ENCODE peak calls at places on chromosomes 7 and 10, in seven cellular contexts. One of them, this sample, is unnamed.

GRCh38 chr7:5854738-5855137 is 25.9 kb upstream of the OCM start:
- DNase-seq in bronchial epithelial cell: no peak
- DNase-seq in NB4: peak
- DNase-seq in HCT116: no peak
- DNase-seq in BE2C: no peak
- DNase-seq in cardiac muscle cell: no peak
- DNase-seq in uterus: no peak
- DNase-seq in this sample: no peak

GRCh38 chr10:61957806-61958205 is 56.3 kb downstream of the ARID5B start:
- DNase-seq in BE2C: no peak
- DNase-seq in uterus: no peak
- DNase-seq in bronchial epithelial cell: no peak
- DNase-seq in HCT116: no peak
- DNase-seq in NB4: no peak
- DNase-seq in cardiac muscle cell: no peak
- DNase-seq in this sample: no peak

GRCh38 chr10:78442836-78443550 is 409.3 kb downstream of the RPS24 start:
- DNase-seq in BE2C: peak
- DNase-seq in bronchial epithelial cell: no peak
- DNase-seq in HCT116: no peak
- DNase-seq in NB4: no peak
- DNase-seq in uterus: no peak
- DNase-seq in cardiac muscle cell: no peak
- DNase-seq in this sample: no peak

GRCh38 chr7:40437498-40437897 is 302.7 kb downstream of the SUGCT start:
- DNase-seq in uterus: no peak
- DNase-seq in cardiac muscle cell: no peak
- DNase-seq in bronchial epithelial cell: peak
- DNase-seq in NB4: no peak
- DNase-seq in HCT116: peak
- DNase-seq in BE2C: no peak
- DNase-seq in this sample: no peak

GRCh38 chr7:132685301-132685700 is 109.0 kb upstream of the PLXNA4 start:
- DNase-seq in bronchial epithelial cell: no peak
- DNase-seq in HCT116: no peak
- DNase-seq in NB4: no peak
- DNase-seq in BE2C: peak
- DNase-seq in uterus: no peak
- DNase-seq in cardiac muscle cell: no peak
- DNase-seq in this sample: no peak

GRCh38 chr7:125465527-125465926 is 535.9 kb upstream of the POT1 start:
- DNase-seq in cardiac muscle cell: no peak
- DNase-seq in BE2C: no peak
- DNase-seq in uterus: no peak
- DNase-seq in HCT116: no peak
- DNase-seq in NB4: no peak
- DNase-seq in bronchial epithelial cell: no peak
- DNase-seq in this sample: no peak

GRCh38 chr10:26837139-26837538 is 23.6 kb downstream of the ABI1 start:
- DNase-seq in BE2C: no peak
- DNase-seq in bronchial epithelial cell: no peak
- DNase-seq in cardiac muscle cell: no peak
- DNase-seq in uterus: no peak
- DNase-seq in NB4: peak
- DNase-seq in HCT116: no peak
- DNase-seq in this sample: no peak

GRCh38 chr10:6530211-6530840 is 49.8 kb downstream of the PRKCQ start:
- DNase-seq in cardiac muscle cell: no peak
- DNase-seq in uterus: peak
- DNase-seq in BE2C: no peak
- DNase-seq in HCT116: no peak
- DNase-seq in NB4: no peak
- DNase-seq in bronchial epithelial cell: no peak
- DNase-seq in this sample: no peak

GRCh38 chr10:102473445-102474331 is 22.3 kb upstream of the C10orf95 start:
- DNase-seq in BE2C: no peak
- DNase-seq in bronchial epithelial cell: no peak
- DNase-seq in NB4: no peak
- DNase-seq in HCT116: no peak
- DNase-seq in uterus: no peak
- DNase-seq in cardiac muscle cell: no peak
- DNase-seq in this sample: no peak

GRCh38 chr10:112303528-112303927 is 20.3 kb downstream of the TECTB start:
- DNase-seq in uterus: no peak
- DNase-seq in NB4: no peak
- DNase-seq in bronchial epithelial cell: no peak
- DNase-seq in HCT116: no peak
- DNase-seq in cardiac muscle cell: no peak
- DNase-seq in BE2C: no peak
- DNase-seq in this sample: no peak

GRCh38 chr10:48418189-48418588 is 111.7 kb downstream of the MAPK8 start:
- DNase-seq in HCT116: no peak
- DNase-seq in NB4: no peak
- DNase-seq in BE2C: no peak
- DNase-seq in bronchial epithelial cell: no peak
- DNase-seq in cardiac muscle cell: no peak
- DNase-seq in uterus: no peak
- DNase-seq in this sample: no peak

GRCh38 chr7:27774717-27775328 is 34.9 kb downstream of the TAX1BP1 start:
- DNase-seq in cardiac muscle cell: peak
- DNase-seq in BE2C: no peak
- DNase-seq in NB4: peak
- DNase-seq in uterus: no peak
- DNase-seq in HCT116: peak
- DNase-seq in bronchial epithelial cell: peak
- DNase-seq in this sample: no peak

GRCh38 chr10:86815035-86815617 is 58.7 kb downstream of the BMPR1A start:
- DNase-seq in bronchial epithelial cell: no peak
- DNase-seq in NB4: no peak
- DNase-seq in cardiac muscle cell: no peak
- DNase-seq in BE2C: no peak
- DNase-seq in uterus: no peak
- DNase-seq in HCT116: no peak
- DNase-seq in this sample: no peak

GRCh38 chr10:77546048-77546447 is 91.6 kb downstream of the KCNMA1 start:
- DNase-seq in BE2C: no peak
- DNase-seq in HCT116: no peak
- DNase-seq in cardiac muscle cell: no peak
- DNase-seq in uterus: no peak
- DNase-seq in NB4: no peak
- DNase-seq in bronchial epithelial cell: no peak
- DNase-seq in this sample: no peak

GRCh38 chr10:76885815-76886214 is 751.8 kb downstream of the KCNMA1 start:
- DNase-seq in uterus: no peak
- DNase-seq in cardiac muscle cell: no peak
- DNase-seq in BE2C: no peak
- DNase-seq in HCT116: no peak
- DNase-seq in bronchial epithelial cell: no peak
- DNase-seq in NB4: no peak
- DNase-seq in this sample: no peak

GRCh38 chr7:44045226-44046014 is 918 bp downstream of the DBNL start:
- DNase-seq in bronchial epithelial cell: peak
- DNase-seq in uterus: no peak
- DNase-seq in cardiac muscle cell: no peak
- DNase-seq in HCT116: no peak
- DNase-seq in BE2C: no peak
- DNase-seq in NB4: peak
- DNase-seq in this sample: no peak

GRCh38 chr10:17238445-17239275 is 10.6 kb downstream of the VIM start:
- DNase-seq in uterus: no peak
- DNase-seq in NB4: peak
- DNase-seq in BE2C: no peak
- DNase-seq in bronchial epithelial cell: no peak
- DNase-seq in HCT116: no peak
- DNase-seq in cardiac muscle cell: no peak
- DNase-seq in this sample: no peak

GRCh38 chr7:150736864-150737263 is 354 bp upstream of the GIMAP5 start:
- DNase-seq in HCT116: no peak
- DNase-seq in BE2C: no peak
- DNase-seq in cardiac muscle cell: no peak
- DNase-seq in NB4: no peak
- DNase-seq in uterus: no peak
- DNase-seq in bronchial epithelial cell: no peak
- DNase-seq in this sample: no peak

GRCh38 chr10:89250814-89251416 is 660 bp downstream of the LIPA start:
- DNase-seq in BE2C: no peak
- DNase-seq in cardiac muscle cell: no peak
- DNase-seq in HCT116: no peak
- DNase-seq in uterus: no peak
- DNase-seq in NB4: no peak
- DNase-seq in bronchial epithelial cell: peak
- DNase-seq in this sample: no peak

GRCh38 chr10:3415038-3415736 is 242.6 kb upstream of the PITRM1 start:
- DNase-seq in BE2C: no peak
- DNase-seq in bronchial epithelial cell: no peak
- DNase-seq in HCT116: no peak
- DNase-seq in uterus: no peak
- DNase-seq in NB4: no peak
- DNase-seq in cardiac muscle cell: no peak
- DNase-seq in this sample: no peak

GRCh38 chr10:30762620-30763019 is 133.1 kb upstream of the LYZL2 start:
- DNase-seq in bronchial epithelial cell: no peak
- DNase-seq in cardiac muscle cell: no peak
- DNase-seq in HCT116: no peak
- DNase-seq in uterus: no peak
- DNase-seq in NB4: no peak
- DNase-seq in BE2C: no peak
- DNase-seq in this sample: no peak

GRCh38 chr7:24708244-24708643 is 49.0 kb downstream of the GSDME start:
- DNase-seq in NB4: no peak
- DNase-seq in HCT116: no peak
- DNase-seq in uterus: no peak
- DNase-seq in BE2C: no peak
- DNase-seq in cardiac muscle cell: no peak
- DNase-seq in bronchial epithelial cell: no peak
- DNase-seq in this sample: no peak

GRCh38 chr7:88243345-88243909 is 23.6 kb upstream of the SRI start:
- DNase-seq in BE2C: no peak
- DNase-seq in NB4: peak
- DNase-seq in HCT116: peak
- DNase-seq in cardiac muscle cell: peak
- DNase-seq in bronchial epithelial cell: peak
- DNase-seq in uterus: no peak
- DNase-seq in this sample: no peak

GRCh38 chr10:120436431-120437142 is 20.4 kb upstream of the PLPP4 start:
- DNase-seq in bronchial epithelial cell: no peak
- DNase-seq in BE2C: no peak
- DNase-seq in HCT116: peak
- DNase-seq in NB4: peak
- DNase-seq in uterus: no peak
- DNase-seq in cardiac muscle cell: no peak
- DNase-seq in this sample: no peak
- TF ChIP-seq CTCF in bronchial epithelial cell: peak
- TF ChIP-seq CTCF in BE2C: peak
- TF ChIP-seq CTCF in HCT116: no peak
- TF ChIP-seq CTCF in NB4: no peak
- TF ChIP-seq CTCF in uterus: no peak
- TF ChIP-seq CTCF in cardiac muscle cell: peak
- TF ChIP-seq CTCF in this sample: no peak

DNA sequence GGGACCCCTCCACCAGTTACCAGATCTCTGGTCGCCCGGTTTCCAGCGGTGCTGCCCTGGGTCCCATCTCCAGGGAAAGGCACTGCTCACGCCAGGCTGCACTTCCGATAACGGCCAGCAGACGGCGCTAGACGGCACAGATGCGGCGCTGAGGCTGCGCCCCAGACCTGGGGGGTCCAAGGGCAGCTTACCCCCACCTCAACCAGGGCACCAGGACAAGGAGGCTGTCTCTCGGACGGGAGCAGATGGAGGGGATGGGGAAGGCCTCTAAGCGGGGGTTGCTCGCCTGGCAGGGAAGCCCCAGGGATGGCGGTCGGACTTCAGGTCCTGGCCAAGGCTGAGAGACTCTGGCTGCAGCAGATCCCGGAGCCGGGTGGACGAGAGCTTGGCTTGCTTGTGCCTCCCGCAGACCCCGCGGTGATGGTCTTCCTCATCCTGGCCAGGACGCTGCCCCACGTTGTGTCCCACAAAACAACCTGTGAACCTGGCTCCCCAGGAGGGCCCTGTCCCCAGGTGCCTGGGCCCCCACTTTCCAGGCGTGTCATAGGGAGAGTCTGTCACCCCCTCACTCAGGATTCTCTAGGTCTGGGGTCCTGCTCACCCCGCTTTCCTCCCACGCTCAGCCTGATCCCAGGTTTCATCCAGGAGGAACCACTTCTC is 23.9 kb upstream of the ZNF716 start:
- DNase-seq in BE2C: no peak
- DNase-seq in uterus: no peak
- DNase-seq in cardiac muscle cell: no peak
- DNase-seq in bronchial epithelial cell: no peak
- DNase-seq in NB4: peak
- DNase-seq in HCT116: no peak
- DNase-seq in this sample: no peak
- TF ChIP-seq CTCF in BE2C: peak
- TF ChIP-seq CTCF in uterus: peak
- TF ChIP-seq CTCF in cardiac muscle cell: no peak
- TF ChIP-seq CTCF in bronchial epithelial cell: peak
- TF ChIP-seq CTCF in NB4: peak
- TF ChIP-seq CTCF in HCT116: no peak
- TF ChIP-seq CTCF in this sample: no peak

GRCh38 chr7:13279854-13280435 is 592.5 kb downstream of the ARL4A start:
- DNase-seq in uterus: no peak
- DNase-seq in NB4: peak
- DNase-seq in cardiac muscle cell: peak
- DNase-seq in BE2C: no peak
- DNase-seq in HCT116: peak
- DNase-seq in bronchial epithelial cell: peak
- DNase-seq in this sample: no peak
- TF ChIP-seq CTCF in uterus: peak
- TF ChIP-seq CTCF in NB4: no peak
- TF ChIP-seq CTCF in cardiac muscle cell: peak
- TF ChIP-seq CTCF in BE2C: no peak
- TF ChIP-seq CTCF in HCT116: peak
- TF ChIP-seq CTCF in bronchial epithelial cell: no peak
- TF ChIP-seq CTCF in this sample: peak

DNA sequence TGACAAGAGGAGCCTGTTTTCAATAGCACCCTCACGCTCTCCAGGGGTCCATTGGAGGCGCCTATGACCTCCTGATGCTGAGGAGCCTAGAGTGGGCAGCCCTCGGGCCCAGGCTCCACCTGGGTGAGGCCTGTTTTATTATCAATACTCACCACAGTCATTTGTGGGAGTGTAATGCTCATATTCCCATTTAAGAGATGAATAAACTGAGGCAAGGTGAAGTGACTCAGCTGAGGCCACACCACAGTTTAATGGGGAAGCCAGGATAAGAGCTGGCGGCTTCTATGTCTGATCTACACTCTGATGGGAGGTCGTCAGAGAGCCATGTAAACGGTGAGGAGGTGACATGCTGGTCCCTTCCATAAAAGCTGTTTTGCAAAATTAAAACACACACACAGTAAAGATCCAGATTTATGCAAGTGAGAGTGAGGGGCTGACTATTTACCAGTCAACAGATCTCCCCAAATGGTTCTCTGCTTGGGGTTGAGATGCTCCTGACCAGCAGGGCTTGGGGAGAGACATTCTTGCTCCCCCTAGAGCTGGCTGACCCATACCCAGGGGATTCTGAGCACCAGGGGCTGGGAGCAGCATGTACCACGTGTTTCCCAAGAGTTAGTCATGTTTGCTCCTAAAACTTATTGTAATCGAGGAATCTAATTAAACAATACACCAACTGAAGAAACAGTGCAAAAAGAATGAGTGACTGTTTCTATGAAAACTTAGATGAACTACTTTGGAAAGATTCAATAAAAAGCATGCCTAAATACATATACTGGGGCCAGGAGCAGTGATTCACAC is 81.0 kb upstream of the INSIG1 start:
- DNase-seq in BE2C: no peak
- DNase-seq in bronchial epithelial cell: no peak
- DNase-seq in NB4: peak
- DNase-seq in uterus: no peak
- DNase-seq in cardiac muscle cell: no peak
- DNase-seq in HCT116: no peak
- DNase-seq in this sample: no peak
- TF ChIP-seq CTCF in BE2C: no peak
- TF ChIP-seq CTCF in bronchial epithelial cell: no peak
- TF ChIP-seq CTCF in NB4: peak
- TF ChIP-seq CTCF in uterus: no peak
- TF ChIP-seq CTCF in cardiac muscle cell: peak
- TF ChIP-seq CTCF in HCT116: no peak
- TF ChIP-seq CTCF in this sample: no peak

This sample was measured in progenitor cell of endocrine pancreas.